ENCODE peak calls at places on chromosomes 1 and 21, in five cellular contexts. One of them, this sample, is unnamed.
A peak's percentile ranks its signal among the peaks of the same experiment; 100 is the strongest.

GRCh38 chr21:41863439-41863740 is 15.8 kb downstream of the PRDM15 start:
- DNase-seq in foreskin keratinocyte: no peak
- DNase-seq in heart right ventricle: no peak
- DNase-seq in H9: no peak
- DNase-seq in left ventricle myocardium inferior: no peak
- DNase-seq in this sample: no peak

GRCh38 chr1:15062479-15063099 is 91.0 kb upstream of the TMEM51 start:
- DNase-seq in heart right ventricle: no peak
- DNase-seq in H9: no peak
- DNase-seq in foreskin keratinocyte: peak; percentile 3
- DNase-seq in left ventricle myocardium inferior: no peak
- DNase-seq in this sample: no peak

GRCh38 chr1:48500541-48501440 is 28.8 kb upstream of the SPATA6 start:
- DNase-seq in heart right ventricle: no peak
- DNase-seq in foreskin keratinocyte: peak; percentile 49
- DNase-seq in left ventricle myocardium inferior: no peak
- DNase-seq in H9: peak; percentile 76
- DNase-seq in this sample: no peak

GRCh38 chr1:235943581-235944114 is 76.9 kb upstream of the LYST start:
- DNase-seq in heart right ventricle: no peak
- DNase-seq in H9: no peak
- DNase-seq in left ventricle myocardium inferior: no peak
- DNase-seq in foreskin keratinocyte: peak; percentile 96
- DNase-seq in this sample: no peak

GRCh38 chr1:231070758-231071443 is 30.8 kb upstream of the FAM89A start:
- DNase-seq in foreskin keratinocyte: no peak
- DNase-seq in H9: no peak
- DNase-seq in heart right ventricle: no peak
- DNase-seq in left ventricle myocardium inferior: no peak
- DNase-seq in this sample: no peak

GRCh38 chr1:89855413-89856123 is 34.7 kb downstream of the LRRC8D start:
- DNase-seq in H9: no peak
- DNase-seq in left ventricle myocardium inferior: no peak
- DNase-seq in foreskin keratinocyte: peak; percentile 86
- DNase-seq in heart right ventricle: no peak
- DNase-seq in this sample: no peak

GRCh38 chr1:82161651-82162238 is 361.0 kb downstream of the ADGRL2 start:
- DNase-seq in foreskin keratinocyte: no peak
- DNase-seq in left ventricle myocardium inferior: no peak
- DNase-seq in H9: no peak
- DNase-seq in heart right ventricle: no peak
- DNase-seq in this sample: no peak

GRCh38 chr1:230629511-230629910 is 12.8 kb upstream of the COG2 start:
- DNase-seq in heart right ventricle: no peak
- DNase-seq in foreskin keratinocyte: peak; percentile 77
- DNase-seq in left ventricle myocardium inferior: no peak
- DNase-seq in H9: no peak
- DNase-seq in this sample: no peak

GRCh38 chr1:30698401-30698981 is 24.9 kb downstream of the MATN1 start:
- DNase-seq in heart right ventricle: no peak
- DNase-seq in H9: no peak
- DNase-seq in foreskin keratinocyte: no peak
- DNase-seq in left ventricle myocardium inferior: no peak
- DNase-seq in this sample: no peak

GRCh38 chr1:184686540-184686939 is 68.1 kb downstream of the EDEM3 start:
- DNase-seq in heart right ventricle: no peak
- DNase-seq in left ventricle myocardium inferior: no peak
- DNase-seq in H9: no peak
- DNase-seq in foreskin keratinocyte: peak; percentile 20
- DNase-seq in this sample: peak; percentile 63

GRCh38 chr1:226322986-226323385 is 14.0 kb upstream of the LIN9 start:
- DNase-seq in H9: no peak
- DNase-seq in left ventricle myocardium inferior: no peak
- DNase-seq in heart right ventricle: no peak
- DNase-seq in foreskin keratinocyte: peak; percentile 26
- DNase-seq in this sample: no peak

GRCh38 chr1:242017580-242018233 is 18.8 kb upstream of the MAP1LC3C start:
- DNase-seq in H9: peak; percentile 49
- DNase-seq in heart right ventricle: peak; percentile 20
- DNase-seq in left ventricle myocardium inferior: peak; percentile 38
- DNase-seq in foreskin keratinocyte: no peak
- DNase-seq in this sample: peak; percentile 64

GRCh38 chr1:14538335-14538734 is 60.1 kb upstream of the KAZN start:
- DNase-seq in heart right ventricle: no peak
- DNase-seq in left ventricle myocardium inferior: no peak
- DNase-seq in foreskin keratinocyte: no peak
- DNase-seq in H9: no peak
- DNase-seq in this sample: no peak

GRCh38 chr1:52098139-52098871 is 42.2 kb downstream of the BTF3L4 start:
- DNase-seq in H9: no peak
- DNase-seq in foreskin keratinocyte: no peak
- DNase-seq in left ventricle myocardium inferior: no peak
- DNase-seq in heart right ventricle: no peak
- DNase-seq in this sample: no peak

GRCh38 chr1:161499099-161500078 is 5.9 kb upstream of the FCGR2A start:
- DNase-seq in heart right ventricle: no peak
- DNase-seq in foreskin keratinocyte: no peak
- DNase-seq in H9: no peak
- DNase-seq in left ventricle myocardium inferior: no peak
- DNase-seq in this sample: no peak

GRCh38 chr1:5949074-5949760 is 43.0 kb downstream of the NPHP4 start:
- DNase-seq in left ventricle myocardium inferior: no peak
- DNase-seq in foreskin keratinocyte: no peak
- DNase-seq in H9: peak; percentile 31
- DNase-seq in heart right ventricle: no peak
- DNase-seq in this sample: no peak

GRCh38 chr21:31526040-31526439 is 133.5 kb upstream of the SOD1 start:
- DNase-seq in left ventricle myocardium inferior: no peak
- DNase-seq in H9: peak; percentile 49
- DNase-seq in foreskin keratinocyte: peak; percentile 36
- DNase-seq in heart right ventricle: no peak
- DNase-seq in this sample: no peak

GRCh38 chr1:224259986-224260385 is 70.0 kb downstream of the NVL start:
- DNase-seq in H9: no peak
- DNase-seq in heart right ventricle: no peak
- DNase-seq in left ventricle myocardium inferior: no peak
- DNase-seq in foreskin keratinocyte: no peak
- DNase-seq in this sample: no peak

GRCh38 chr1:27006683-27007082 is 6.0 kb downstream of the TENT5B start:
- DNase-seq in left ventricle myocardium inferior: no peak
- DNase-seq in H9: peak; percentile 76
- DNase-seq in heart right ventricle: no peak
- DNase-seq in foreskin keratinocyte: no peak
- DNase-seq in this sample: no peak
- H3K4me1 ChIP-seq in left ventricle myocardium inferior: peaks cover 78% of the 10 kb centered on the region
- H3K4me1 ChIP-seq in H9: peaks cover 22% of the 10 kb centered on the region
- H3K4me1 ChIP-seq in heart right ventricle: peaks cover 35% of the 10 kb centered on the region
- H3K4me1 ChIP-seq in foreskin keratinocyte: peaks cover 27% of the 10 kb centered on the region
- H3K4me1 ChIP-seq in this sample: peaks cover 3% of the 10 kb centered on the region

DNA sequence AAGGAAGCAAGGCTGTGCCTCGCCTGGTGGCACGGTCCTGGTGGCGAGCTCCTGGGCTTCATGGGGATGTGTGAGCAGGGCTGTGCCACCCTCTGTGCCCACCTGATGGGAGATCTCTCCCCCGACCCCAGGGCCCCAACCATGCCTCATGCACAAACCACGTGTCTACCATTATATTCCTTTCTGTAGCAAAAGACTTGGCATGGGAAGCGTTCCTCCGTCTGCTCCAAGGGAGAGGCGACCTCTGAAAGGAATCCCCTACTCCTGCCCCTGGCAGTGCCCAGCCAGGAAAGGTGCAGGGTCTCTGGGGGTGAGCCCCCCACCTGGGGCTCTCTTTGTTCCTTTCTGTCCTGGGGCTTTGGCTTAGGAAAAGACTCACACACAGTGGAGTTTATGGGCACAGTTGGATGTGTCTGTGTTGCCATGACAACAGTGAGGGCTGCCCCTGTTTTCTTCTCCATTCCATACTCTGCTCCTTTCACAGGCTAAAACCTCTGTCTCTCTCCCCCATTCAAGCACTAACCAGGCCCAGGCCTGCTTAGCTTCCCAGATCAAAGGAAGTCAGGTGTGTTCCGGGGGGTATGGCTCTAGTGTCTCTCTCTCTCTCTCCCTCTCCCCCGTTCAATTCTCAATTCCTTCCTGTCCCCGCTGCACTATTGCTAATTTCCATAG is 21.4 kb upstream of the LRRN2 start:
- DNase-seq in H9: peak; percentile 79
- DNase-seq in heart right ventricle: no peak
- DNase-seq in left ventricle myocardium inferior: no peak
- DNase-seq in foreskin keratinocyte: no peak
- DNase-seq in this sample: no peak
- H3K27ac ChIP-seq in H9: no peak overlapping the region
- H3K27ac ChIP-seq in heart right ventricle: no peak overlapping the region
- H3K27ac ChIP-seq in left ventricle myocardium inferior: no peak overlapping the region
- H3K27ac ChIP-seq in foreskin keratinocyte: no peak overlapping the region
- H3K27ac ChIP-seq in this sample: no peak overlapping the region

DNA sequence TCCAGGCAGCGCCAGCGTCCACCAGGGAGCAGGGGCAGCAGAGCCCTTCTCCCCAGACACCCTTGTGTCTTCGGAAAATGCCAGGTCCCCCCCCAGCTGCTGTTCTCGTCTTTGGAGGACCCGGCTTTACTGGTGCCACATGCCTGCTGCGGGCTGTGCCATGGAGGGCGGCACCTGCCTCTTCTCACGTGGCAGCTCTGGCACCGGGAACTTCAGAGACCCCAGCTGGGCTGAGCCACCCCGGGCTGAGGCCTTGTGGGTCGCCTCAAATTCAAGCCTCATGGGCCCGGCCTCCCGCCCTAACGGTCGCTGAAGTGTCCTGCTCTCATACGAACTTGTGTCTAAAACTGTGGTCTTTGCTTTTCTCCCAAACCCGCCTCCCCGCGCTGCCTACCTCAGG is 27.0 kb upstream of the C1orf159 start:
- DNase-seq in left ventricle myocardium inferior: no peak
- DNase-seq in heart right ventricle: no peak
- DNase-seq in foreskin keratinocyte: no peak
- DNase-seq in H9: no peak
- DNase-seq in this sample: no peak
- H3K4me1 ChIP-seq in left ventricle myocardium inferior: no peaks in the 10 kb centered on the region
- H3K4me1 ChIP-seq in heart right ventricle: no peaks in the 10 kb centered on the region
- H3K4me1 ChIP-seq in foreskin keratinocyte: peaks cover 4% of the 10 kb centered on the region
- H3K4me1 ChIP-seq in H9: no peaks in the 10 kb centered on the region
- H3K4me1 ChIP-seq in this sample: no peaks in the 10 kb centered on the region

DNA sequence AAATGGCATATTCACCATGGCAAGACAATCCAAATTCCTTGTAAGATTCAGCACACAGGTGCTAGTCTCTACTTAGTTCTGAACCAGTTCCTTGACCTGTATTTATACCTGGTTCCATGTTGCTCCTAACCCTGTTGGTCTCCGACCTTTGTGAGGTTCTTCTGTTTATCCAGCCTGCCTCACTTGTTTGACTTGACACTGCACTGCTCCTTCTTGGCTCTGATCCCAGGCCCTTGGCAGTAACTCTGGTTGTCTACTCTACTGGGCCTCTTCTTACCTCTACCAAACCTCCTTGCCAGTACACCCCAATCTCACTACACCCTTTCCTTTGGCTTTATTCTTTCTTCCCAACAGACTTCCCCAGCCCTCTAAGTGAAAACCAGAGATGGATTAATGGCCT is 419.4 kb upstream of the USP24 start:
- DNase-seq in foreskin keratinocyte: no peak
- DNase-seq in H9: no peak
- DNase-seq in heart right ventricle: no peak
- DNase-seq in left ventricle myocardium inferior: no peak
- DNase-seq in this sample: no peak
- H3K27ac ChIP-seq in foreskin keratinocyte: no peak overlapping the region
- H3K27ac ChIP-seq in H9: no peak overlapping the region
- H3K27ac ChIP-seq in heart right ventricle: no peak overlapping the region
- H3K27ac ChIP-seq in left ventricle myocardium inferior: no peak overlapping the region
- H3K27ac ChIP-seq in this sample: no peak overlapping the region

GRCh38 chr1:155938220-155938627 is 3.2 kb upstream of the RXFP4 start:
- DNase-seq in H9: no peak
- DNase-seq in left ventricle myocardium inferior: no peak
- DNase-seq in foreskin keratinocyte: peak; percentile 68
- DNase-seq in heart right ventricle: no peak
- DNase-seq in this sample: no peak

GRCh38 chr1:155942578-155943141 is 1.2 kb downstream of the RXFP4 start:
- DNase-seq in foreskin keratinocyte: no peak
- DNase-seq in left ventricle myocardium inferior: no peak
- DNase-seq in H9: no peak
- DNase-seq in heart right ventricle: no peak
- DNase-seq in this sample: no peak

GRCh38 chr1:155941845-155942507 is 538 bp downstream of the RXFP4 start:
- DNase-seq in foreskin keratinocyte: no peak
- DNase-seq in H9: no peak
- DNase-seq in heart right ventricle: no peak
- DNase-seq in left ventricle myocardium inferior: no peak
- DNase-seq in this sample: no peak

GRCh38 chr1:155940531-155940992 is 876 bp upstream of the RXFP4 start:
- DNase-seq in foreskin keratinocyte: no peak
- DNase-seq in H9: no peak
- DNase-seq in left ventricle myocardium inferior: no peak
- DNase-seq in heart right ventricle: no peak
- DNase-seq in this sample: peak; percentile 73

DNA sequence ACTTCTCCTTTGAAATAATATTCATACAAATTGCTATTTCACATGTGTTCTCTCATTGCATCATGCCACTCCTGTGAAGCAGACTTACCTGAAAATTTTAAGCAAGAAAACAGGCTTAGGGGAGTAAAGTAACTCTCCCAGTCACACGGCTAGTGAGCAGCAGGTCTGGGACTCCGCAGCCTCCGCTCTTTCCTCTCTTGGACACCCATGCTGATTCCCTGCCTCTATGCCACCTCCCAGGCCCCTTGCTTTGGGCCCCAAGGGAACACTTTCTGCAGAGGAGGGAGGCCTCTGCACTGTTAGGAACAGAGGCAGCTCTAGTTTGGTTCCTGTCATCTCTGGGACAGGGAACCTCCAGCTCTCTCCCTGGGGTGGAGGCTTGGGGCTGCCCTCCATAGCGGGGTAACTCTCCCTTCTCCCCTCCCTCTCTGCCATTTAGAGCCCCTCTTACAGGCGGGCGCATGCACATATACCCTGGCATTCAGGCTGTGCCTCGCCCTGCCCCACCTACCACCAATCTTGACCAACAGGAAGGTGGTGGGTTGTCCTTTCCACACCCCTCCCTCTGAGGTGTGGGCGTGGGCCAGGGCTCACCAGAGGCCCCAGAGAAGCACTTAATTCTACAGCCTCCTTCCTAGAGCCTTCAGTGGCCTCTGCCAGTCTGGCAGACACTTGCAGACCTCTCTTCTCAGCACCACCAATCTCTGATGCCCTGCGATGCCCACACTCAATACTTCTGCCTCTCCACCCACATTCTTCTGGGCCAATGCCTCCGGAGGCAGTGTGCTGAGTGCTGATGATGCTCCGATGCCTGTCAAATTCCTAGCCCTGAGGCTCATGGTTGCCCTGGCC is at the start of gene RXFP4:
- DNase-seq in foreskin keratinocyte: no peak
- DNase-seq in left ventricle myocardium inferior: no peak
- DNase-seq in H9: no peak
- DNase-seq in heart right ventricle: no peak
- DNase-seq in this sample: no peak
- H3K4me1 ChIP-seq in foreskin keratinocyte: peaks cover 17% of the 10 kb centered on the region
- H3K4me1 ChIP-seq in left ventricle myocardium inferior: peaks cover 63% of the 10 kb centered on the region
- H3K4me1 ChIP-seq in H9: no peaks in the 10 kb centered on the region
- H3K4me1 ChIP-seq in heart right ventricle: peaks cover 48% of the 10 kb centered on the region
- H3K4me1 ChIP-seq in this sample: peaks cover 35% of the 10 kb centered on the region

GRCh38 chr1:247111259-247111635 is 7.1 kb upstream of the ZNF669 start:
- DNase-seq in left ventricle myocardium inferior: no peak
- DNase-seq in foreskin keratinocyte: no peak
- DNase-seq in heart right ventricle: peak; percentile 39
- DNase-seq in H9: peak; percentile 47
- DNase-seq in this sample: no peak
- H3K27ac ChIP-seq in left ventricle myocardium inferior: peak overlapping the region; percentile 92
- H3K27ac ChIP-seq in foreskin keratinocyte: no peak overlapping the region
- H3K27ac ChIP-seq in heart right ventricle: peak overlapping the region; percentile 87
- H3K27ac ChIP-seq in H9: no peak overlapping the region
- H3K27ac ChIP-seq in this sample: peak overlapping the region; percentile 64

This sample was measured in adrenal gland.